ENCODE peak calls at places on chromosomes 6 and 20, in ten cellular contexts. E is IMR-90; P is stomach; D is CD8-positive, alpha-beta T cell; S is Peyer's patch; J is CD4-positive, alpha-beta memory T cell; A is Panc1; Z is hepatocyte; C is SJSA1; V is left ventricle myocardium inferior. K is an unnamed sample. For H3K9me3, the result is how much of the 10 kb centered on the place peaks cover.

GRCh38 chr6:13216236-13216933 is 112.0 kb downstream of the TBC1D7 start:
- DNase-seq in S (no peak), E (no peak), C (no peak), V (no peak), A (no peak), P (no peak), J (no peak), D (no peak), Z (no peak), K (no peak)

GRCh38 chr20:33387177-33387576 is 14.1 kb downstream of the CDK5RAP1 start:
- DNase-seq in J (no peak), D (no peak), P (no peak), S (no peak), A (no peak), Z (peak), C (no peak), E (peak), V (peak), K (no peak)

GRCh38 chr20:24950836-24951525 is 1.9 kb downstream of the CST7 start:
- DNase-seq in S (no peak), C (peak), P (peak), D (no peak), E (no peak), V (no peak), Z (no peak), A (no peak), J (no peak), K (no peak)

GRCh38 chr6:104789770-104790190 is 69.9 kb downstream of the HACE1 start:
- DNase-seq in C (no peak), E (peak), J (peak), S (no peak), Z (peak), P (no peak), D (no peak), V (no peak), A (peak), K (peak)

GRCh38 chr6:26459023-26459810 is 1.5 kb downstream of the BTN2A1 start:
- DNase-seq in Z (no peak), E (peak), A (no peak), D (no peak), P (no peak), S (no peak), J (no peak), C (no peak), V (no peak), K (no peak)

GRCh38 chr20:37288091-37288490 is 1.4 kb upstream of the MANBAL start:
- DNase-seq in C (no peak), D (no peak), E (no peak), S (no peak), V (no peak), J (no peak), Z (no peak), P (no peak), A (no peak), K (no peak)

GRCh38 chr6:138577151-138577915 is 78.0 kb upstream of the NHSL1 start:
- DNase-seq in V (no peak), D (no peak), P (no peak), A (no peak), S (no peak), C (no peak), J (no peak), Z (no peak), E (no peak), K (no peak)

GRCh38 chr6:64290867-64291266 is 655.3 kb downstream of the PHF3 start:
- DNase-seq in A (no peak), C (no peak), V (no peak), Z (no peak), P (no peak), E (peak), D (no peak), S (no peak), J (no peak), K (no peak)

GRCh38 chr6:136463796-136464542 is 86.3 kb downstream of the MAP7 start:
- DNase-seq in C (no peak), P (no peak), E (no peak), S (no peak), V (no peak), J (no peak), A (no peak), Z (no peak), D (no peak), K (no peak)

GRCh38 chr20:49790077-49790798 is 22.4 kb upstream of the SLC9A8 start:
- DNase-seq in C (no peak), J (no peak), E (peak), P (no peak), S (no peak), V (peak), D (no peak), Z (peak), A (no peak), K (no peak)

GRCh38 chr6:119148102-119148824 is 69.8 kb upstream of the FAM184A start:
- DNase-seq in Z (peak), D (no peak), A (peak), J (no peak), C (no peak), E (peak), S (no peak), P (no peak), V (no peak), K (no peak)

GRCh38 chr6:41636803-41637178 is 1.5 kb upstream of the MDFI start:
- DNase-seq in V (no peak), D (no peak), A (no peak), J (no peak), S (no peak), C (no peak), Z (peak), P (peak), E (no peak), K (no peak)

GRCh38 chr20:21235713-21236445 is 67.3 kb upstream of the XRN2 start:
- DNase-seq in P (peak), S (peak), D (peak), V (peak), Z (peak), J (peak), E (peak), A (peak), C (peak), K (peak)

GRCh38 chr20:21027569-21027968 is 78.6 kb downstream of the LINC00237 start:
- DNase-seq in J (no peak), C (no peak), E (no peak), S (no peak), P (no peak), D (no peak), Z (peak), A (no peak), V (no peak), K (no peak)

GRCh38 chr20:23082846-23083552 is 3.1 kb downstream of the CD93 start:
- DNase-seq in J (no peak), A (no peak), C (no peak), P (no peak), E (no peak), S (no peak), V (no peak), D (no peak), Z (no peak), K (peak)

GRCh38 chr20:44576297-44576696 is 6.1 kb upstream of the PKIG start:
- DNase-seq in C (no peak), E (peak), J (no peak), A (no peak), Z (no peak), D (no peak), P (no peak), S (peak), V (no peak), K (peak)

GRCh38 chr20:31488171-31488570 is 13.1 kb downstream of the REM1 start:
- DNase-seq in V (no peak), J (no peak), P (no peak), A (no peak), E (no peak), S (no peak), D (no peak), Z (no peak), C (no peak), K (no peak)
- H3K9me3 ChIP-seq in V (under half), J (under half), P (under half), A (under half), E (under half), S (under half), D (under half), Z (under half), C (under half), K (under half)

DNA sequence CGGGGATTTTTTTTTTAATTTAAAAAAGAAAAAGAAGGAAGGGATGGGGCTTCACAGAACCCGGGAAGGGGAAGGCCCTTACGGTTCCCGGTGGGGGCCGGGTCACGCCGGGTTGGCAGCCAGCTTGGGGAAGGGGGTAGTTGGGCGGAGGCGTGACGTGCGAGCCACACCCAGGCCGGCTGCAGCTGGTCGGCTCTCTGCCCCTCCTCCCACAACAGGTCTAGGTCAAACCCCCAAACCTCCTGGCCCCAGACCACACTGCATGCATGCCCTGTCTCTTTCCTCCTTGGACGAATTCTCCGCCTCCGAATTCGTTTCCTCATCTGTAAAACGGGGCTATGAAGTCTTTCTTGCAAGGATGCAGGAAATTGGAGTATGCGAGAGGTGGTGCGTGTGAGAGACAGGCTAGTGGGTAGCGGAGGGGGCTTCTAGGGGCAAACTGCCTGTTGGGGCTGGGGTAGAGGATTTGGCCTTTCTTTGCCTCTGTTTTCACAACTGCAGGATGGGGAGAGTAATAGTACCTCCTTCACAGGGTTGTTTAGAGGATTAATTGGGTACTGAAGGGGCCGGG is 835 bp downstream of the HCK start:
- DNase-seq in A (no peak), V (peak), J (no peak), Z (no peak), S (peak), D (no peak), P (peak), E (no peak), C (no peak), K (no peak)
- H3K4me3 ChIP-seq in A (peak), V (peak), J (no peak), Z (no peak), S (peak), D (no peak), P (peak), E (no peak), C (no peak), K (no peak)

GRCh38 chr6:134689177-134689576 is 260.7 kb downstream of the ALDH8A1 start:
- DNase-seq in A (no peak), J (no peak), P (no peak), C (no peak), S (no peak), E (no peak), V (peak), D (no peak), Z (no peak), K (no peak)

GRCh38 chr6:134689676-134690447 is 260.0 kb downstream of the ALDH8A1 start:
- DNase-seq in D (no peak), Z (no peak), J (no peak), P (peak), S (no peak), A (no peak), E (no peak), V (peak), C (no peak), K (no peak)

GRCh38 chr6:134686071-134686470 is 263.8 kb downstream of the ALDH8A1 start:
- DNase-seq in C (no peak), A (no peak), P (no peak), S (no peak), V (no peak), E (peak), Z (no peak), J (no peak), D (no peak), K (no peak)

GRCh38 chr6:134691180-134691579 is 258.7 kb downstream of the ALDH8A1 start:
- DNase-seq in D (no peak), V (no peak), C (no peak), E (no peak), P (no peak), Z (no peak), S (no peak), J (no peak), A (no peak), K (no peak)

DNA sequence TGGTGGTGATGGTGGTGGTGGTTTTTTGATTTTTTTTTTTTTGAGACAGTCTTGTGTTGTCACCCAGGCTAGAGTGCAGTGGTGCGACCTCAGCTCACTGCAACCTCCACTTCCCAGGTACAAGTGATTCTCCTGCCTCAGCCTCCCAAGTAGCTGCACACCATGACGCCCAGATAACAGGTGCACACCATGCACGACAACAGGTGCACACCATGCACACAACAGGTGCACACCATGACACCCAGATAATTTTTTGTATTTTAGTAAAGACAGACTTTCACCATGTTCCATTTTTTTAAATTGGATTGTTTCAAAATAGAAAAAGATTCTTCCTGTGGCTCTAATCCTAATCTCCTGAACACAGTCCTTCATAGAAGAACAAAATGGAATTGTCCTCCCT is 257.9 kb downstream of the ALDH8A1 start:
- DNase-seq in V (no peak), E (no peak), Z (no peak), S (no peak), C (no peak), J (no peak), A (no peak), D (no peak), P (no peak), K (no peak)
- H3K27ac ChIP-seq in V (no peak), E (no peak), Z (no peak), S (no peak), C (no peak), J (no peak), A (no peak), D (no peak), P (no peak), K (no peak)

GRCh38 chr6:88967891-88968290 is 4.5 kb upstream of the RNGTT start:
- DNase-seq in A (no peak), J (no peak), Z (no peak), E (no peak), C (no peak), P (no peak), V (no peak), D (no peak), S (no peak), K (no peak)
- H3K9me3 ChIP-seq in A (under half), J (under half), Z (under half), E (under half), C (under half), P (under half), V (under half), D (under half), S (under half), K (under half)

DNA sequence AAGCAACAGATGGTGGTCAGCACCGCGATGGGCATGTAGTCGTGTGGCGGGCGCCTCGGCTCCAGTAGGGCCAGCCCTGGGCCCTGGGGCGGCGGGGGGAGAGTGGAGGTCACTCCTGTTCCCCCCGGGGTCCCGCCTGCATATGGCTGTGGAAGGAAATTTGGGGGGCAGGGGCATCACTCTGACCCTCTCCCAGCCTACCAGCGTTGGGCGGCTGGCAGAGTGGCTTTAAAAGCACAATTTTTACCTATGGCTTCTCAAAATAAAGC is 2.2 kb downstream of the PRRT1 start:
- DNase-seq in V (no peak), C (no peak), A (no peak), Z (no peak), S (no peak), J (no peak), P (no peak), E (no peak), D (no peak), K (no peak)
- H3K4me3 ChIP-seq in V (no peak), C (no peak), A (no peak), Z (no peak), S (no peak), J (no peak), P (no peak), E (no peak), D (no peak), K (no peak)

DNA sequence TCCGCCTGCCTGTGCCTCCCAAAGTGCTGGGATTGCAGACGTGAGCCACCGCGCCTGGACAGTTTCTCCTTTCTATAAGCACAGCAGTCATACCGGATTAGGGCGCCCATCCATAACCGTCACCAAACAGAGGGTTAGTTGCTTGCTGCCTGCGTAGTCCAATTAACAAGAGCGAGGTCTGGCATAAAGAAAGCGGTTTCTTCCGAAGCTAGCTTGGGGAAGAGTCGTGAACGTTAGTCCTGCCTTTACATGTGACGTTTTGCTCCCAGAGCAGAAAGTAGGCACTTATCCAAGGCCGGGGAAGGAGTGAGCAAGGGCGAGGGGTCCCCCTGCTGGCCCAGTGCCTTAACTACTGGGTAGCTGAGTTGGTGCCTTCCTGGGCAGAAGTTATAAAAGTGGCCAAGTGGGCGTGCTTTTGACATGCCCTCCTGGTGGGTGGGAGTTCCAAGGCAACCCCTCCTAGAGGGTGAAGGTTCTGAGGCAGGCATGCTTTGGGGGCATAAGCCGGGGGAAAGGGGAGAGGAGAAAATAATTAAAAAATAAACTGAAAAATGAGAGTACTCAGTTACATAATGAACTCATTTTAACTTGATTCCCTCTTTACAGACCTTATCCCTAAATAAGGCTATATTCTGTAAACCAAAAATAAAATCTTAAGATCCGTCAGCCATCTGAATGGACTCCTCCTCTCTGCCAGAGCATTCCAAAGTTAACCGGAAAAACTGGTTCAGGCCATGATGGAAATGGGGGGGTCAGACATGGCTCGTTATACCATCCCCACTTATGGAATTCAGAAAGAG is 88.0 kb downstream of the FAM217A start:
- DNase-seq in P (peak), Z (peak), A (peak), J (peak), E (peak), V (peak), D (peak), S (peak), C (peak), K (peak)
- H3K27ac ChIP-seq in P (peak), Z (peak), A (peak), J (no peak), E (peak), V (peak), D (no peak), S (no peak), C (no peak), K (no peak)

DNA sequence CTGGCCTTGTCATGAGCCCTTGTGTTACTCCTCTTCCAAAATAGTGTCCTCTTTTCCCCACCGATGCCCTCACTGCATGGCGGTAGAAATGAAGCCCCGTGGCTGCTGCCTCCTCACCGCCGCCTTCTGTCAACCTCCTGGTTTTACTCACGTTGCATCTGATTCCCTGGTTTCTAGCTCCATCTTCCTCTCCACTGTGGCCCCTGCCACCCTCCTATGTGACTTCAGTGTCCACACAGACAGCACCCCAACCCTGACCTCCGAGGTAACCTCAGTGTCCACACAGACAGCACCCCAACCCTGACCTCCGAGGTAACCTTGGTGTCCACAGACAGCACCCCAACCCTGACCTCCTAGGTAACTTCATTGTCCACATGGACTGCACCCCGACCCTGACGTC is 122.8 kb upstream of the THBS2 start:
- DNase-seq in A (no peak), D (no peak), J (no peak), C (no peak), E (no peak), Z (no peak), P (no peak), V (no peak), S (no peak), K (no peak)
- H3K9me3 ChIP-seq in A (under half), D (under half), J (under half), C (under half), E (under half), Z (under half), P (under half), V (under half), S (under half), K (under half)